ENCODE peak calls at places on chromosomes 11 and 22, in four cellular contexts. Y is A549, Q is uterus, J is heart left ventricle. R is an unnamed sample.

GRCh38 chr22:38824587-38824986 is 19.2 kb downstream of the NPTXR start:
- DNase-seq in Y (peak; percentile 49), J (peak; percentile 72), Q (no peak), R (peak; percentile 72)

GRCh38 chr22:20183101-20183500 is 32.2 kb upstream of the CCDC188 start:
- DNase-seq in Q (no peak), Y (no peak), J (no peak), R (no peak)

GRCh38 chr11:76124905-76125566 is 81.3 kb downstream of the WNT11 start:
- DNase-seq in Y (no peak), J (no peak), Q (no peak), R (no peak)

GRCh38 chr11:75285776-75286360 is 45.3 kb downstream of the TPBGL start:
- DNase-seq in Q (no peak), Y (no peak), J (no peak), R (no peak)

GRCh38 chr11:85619497-85619896 is 7.6 kb downstream of the DLG2 start:
- DNase-seq in Q (no peak), J (no peak), Y (no peak), R (no peak)

GRCh38 chr11:82978422-82979099 is 77.0 kb downstream of the DDIAS start:
- DNase-seq in Q (no peak), J (no peak), Y (peak; percentile 23), R (no peak)

GRCh38 chr11:16861867-16862266 is 123.4 kb downstream of the C11orf58 start:
- DNase-seq in Y (no peak), Q (no peak), J (no peak), R (peak; percentile 35)

GRCh38 chr11:112499153-112499907 is 238.7 kb upstream of the PLET1 start:
- DNase-seq in Q (no peak), J (no peak), Y (no peak), R (no peak)

GRCh38 chr11:105156720-105157119 is 17.2 kb upstream of the CARD18 start:
- DNase-seq in J (no peak), Y (no peak), Q (no peak), R (no peak)

GRCh38 chr11:76269247-76269646 is 62.9 kb upstream of the WNT11 start:
- DNase-seq in J (peak; percentile 43), Y (no peak), Q (no peak), R (no peak)

GRCh38 chr11:78022397-78023396 is at the start of gene KCTD14:
- DNase-seq in J (no peak), Y (no peak), Q (peak; percentile 29), R (peak; percentile 43)

GRCh38 chr11:69358398-69359080 is 64.6 kb downstream of the MYEOV start:
- DNase-seq in Q (no peak), J (no peak), Y (no peak), R (peak; percentile 2)

GRCh38 chr11:59009661-59010060 is 70.4 kb downstream of the GLYATL1 start:
- DNase-seq in J (no peak), Y (no peak), Q (no peak), R (no peak)

GRCh38 chr22:46010951-46011626 is 34.1 kb upstream of the WNT7B start:
- DNase-seq in J (no peak), Q (peak; percentile 29), Y (no peak), R (no peak)

GRCh38 chr11:41955635-41956400 is 496.4 kb upstream of the LRRC4C start:
- DNase-seq in Y (no peak), Q (no peak), J (no peak), R (no peak)

GRCh38 chr11:134800130-134800529 is 388.1 kb upstream of the B3GAT1 start:
- DNase-seq in Q (no peak), Y (no peak), J (no peak), R (no peak)

GRCh38 chr11:119482561-119483001 is 59.6 kb upstream of the THY1 start:
- DNase-seq in J (no peak), Q (peak; percentile 10), Y (no peak), R (no peak)

GRCh38 chr11:31887180-31887579 is 76.1 kb upstream of the PAX6 start:
- DNase-seq in J (no peak), Q (no peak), Y (peak; percentile 16), R (no peak)

GRCh38 chr22:27139935-27140493 is 482.6 kb downstream of the MIAT start:
- DNase-seq in Y (peak; percentile 68), Q (peak; percentile 36), J (no peak), R (no peak)

GRCh38 chr22:48888466-48889208 is 939.0 kb downstream of the BRD1 start:
- DNase-seq in Q (no peak), Y (no peak), J (peak; percentile 19), R (no peak)

GRCh38 chr11:11657101-11657935 is 35.5 kb upstream of the GALNT18 start:
- DNase-seq in Y (no peak), J (no peak), Q (no peak), R (no peak)

GRCh38 chr11:103234974-103235373 is 125.7 kb downstream of the DYNC2H1 start:
- DNase-seq in J (no peak), Q (no peak), Y (no peak), R (no peak)

GRCh38 chr11:132278801-132279574 is 908.6 kb downstream of the NTM start:
- DNase-seq in Q (no peak), Y (peak; percentile 0), J (no peak), R (no peak)

GRCh38 chr11:68840661-68841653 is 759 bp downstream of the CPT1A start:
- DNase-seq in Q (peak; percentile 60), Y (peak; percentile 42), J (peak; percentile 75), R (peak; percentile 69)

GRCh38 chr22:24325105-24325757 is 54.6 kb downstream of the SPECC1L start:
- DNase-seq in Y (peak; percentile 70), J (no peak), Q (no peak), R (no peak)

GRCh38 chr11:119479685-119480275 is 56.8 kb upstream of the THY1 start:
- DNase-seq in Q (peak; percentile 3), J (no peak), Y (peak; percentile 69), R (no peak)

GRCh38 chr11:115535781-115536180 is 31.6 kb upstream of the CADM1 start:
- DNase-seq in J (no peak), Q (no peak), Y (no peak), R (no peak)

GRCh38 chr22:27919222-27919942 is at the start of gene PITPNB:
- DNase-seq in Y (peak; percentile 96), Q (peak; percentile 97), J (peak; percentile 98), R (peak; percentile 95)

GRCh38 chr11:119318240-119319135 is 1.6 kb upstream of the MCAM start:
- DNase-seq in Q (peak; percentile 63), Y (no peak), J (peak; percentile 38), R (no peak)

GRCh38 chr22:41976961-41977566 is 7.8 kb downstream of the SEPTIN3 start:
- DNase-seq in Q (no peak), J (no peak), Y (no peak), R (no peak)

GRCh38 chr22:26196657-26197056 is 27.4 kb downstream of the SEZ6L start:
- DNase-seq in J (no peak), Q (no peak), Y (no peak), R (no peak)

GRCh38 chr11:121892131-121892681 is 223.8 kb downstream of the BLID start:
- DNase-seq in Y (no peak), J (peak; percentile 30), Q (no peak), R (no peak)

GRCh38 chr11:123308077-123308476 is 113.0 kb upstream of the CLMP start:
- DNase-seq in J (peak; percentile 40), Y (no peak), Q (no peak), R (no peak)

GRCh38 chr22:37243402-37244113 is 511 bp downstream of the RAC2 start:
- DNase-seq in J (no peak), Y (no peak), Q (no peak), R (no peak)

GRCh38 chr11:130029137-130029536 is 26.5 kb upstream of the PRDM10 start:
- DNase-seq in Y (no peak), Q (no peak), J (no peak), R (no peak)

DNA sequence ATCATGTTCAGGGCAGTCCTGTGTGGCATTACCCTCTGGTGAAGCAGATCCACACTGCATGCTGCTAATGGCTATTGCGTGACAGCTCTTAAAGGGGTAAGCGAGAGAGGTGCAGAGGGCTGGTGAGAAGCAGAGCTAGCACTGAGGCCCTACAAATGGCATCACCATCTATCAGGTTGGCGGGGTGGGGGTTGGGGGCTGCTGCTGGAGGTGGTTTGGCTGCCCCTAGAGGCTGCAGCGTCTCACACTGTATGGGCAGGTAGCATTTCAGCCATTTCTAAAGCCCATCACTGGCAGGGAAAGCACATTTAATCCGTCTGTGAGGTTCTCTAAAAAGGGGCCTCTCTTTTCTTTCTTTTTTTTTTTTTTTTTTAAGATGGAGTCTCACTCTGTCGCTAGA is 16.8 kb upstream of the TMA7B start:
- DNase-seq in Y (no peak), J (no peak), Q (no peak), R (no peak)
- TF ChIP-seq CTCF in Y (no peak), J (no peak), Q (no peak), R (no peak)

GRCh38 chr11:79691445-79691844 is 250.6 kb upstream of the TENM4 start:
- DNase-seq in Q (no peak), J (no peak), Y (no peak), R (no peak)

DNA sequence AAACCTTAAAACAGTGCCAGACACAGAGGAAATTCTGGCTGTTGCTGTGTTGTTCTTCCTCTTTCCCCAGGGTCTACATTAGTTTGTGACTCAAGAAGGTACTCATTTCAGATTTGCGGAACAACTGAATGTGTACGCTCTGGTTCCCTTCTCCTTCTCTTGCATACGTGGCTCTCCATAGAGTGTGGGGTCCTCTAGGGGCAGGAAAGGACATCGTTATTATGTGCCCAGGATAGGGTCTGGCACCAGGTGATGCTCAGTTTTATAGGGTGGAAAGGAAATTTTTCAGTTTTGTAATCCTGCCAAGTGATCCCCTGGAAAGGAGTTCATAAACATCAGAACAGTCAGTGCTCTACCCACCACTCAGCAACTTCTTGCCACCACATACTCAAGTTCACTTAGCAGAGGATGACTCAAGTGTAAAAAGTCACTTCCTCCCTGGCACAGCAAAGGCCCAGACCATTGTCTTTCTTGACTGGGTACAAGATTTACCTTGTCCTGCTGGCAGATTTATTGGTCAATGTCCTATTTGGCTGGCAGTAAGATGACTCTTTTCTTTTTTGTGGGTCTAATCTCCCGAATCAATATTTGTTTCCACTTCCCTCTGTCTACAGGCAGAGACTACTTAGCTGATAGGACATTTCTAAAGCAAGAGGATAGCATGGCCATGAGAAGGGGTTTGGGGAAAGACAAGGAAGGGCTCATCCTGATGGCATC is 246.0 kb upstream of the TENM4 start:
- DNase-seq in J (no peak), Q (no peak), Y (no peak), R (no peak)
- H3K9me3 ChIP-seq in J (no peaks in the 10 kb centered on the region), Q (no peaks in the 10 kb centered on the region), Y (no peaks in the 10 kb centered on the region), R (no peaks in the 10 kb centered on the region)

DNA sequence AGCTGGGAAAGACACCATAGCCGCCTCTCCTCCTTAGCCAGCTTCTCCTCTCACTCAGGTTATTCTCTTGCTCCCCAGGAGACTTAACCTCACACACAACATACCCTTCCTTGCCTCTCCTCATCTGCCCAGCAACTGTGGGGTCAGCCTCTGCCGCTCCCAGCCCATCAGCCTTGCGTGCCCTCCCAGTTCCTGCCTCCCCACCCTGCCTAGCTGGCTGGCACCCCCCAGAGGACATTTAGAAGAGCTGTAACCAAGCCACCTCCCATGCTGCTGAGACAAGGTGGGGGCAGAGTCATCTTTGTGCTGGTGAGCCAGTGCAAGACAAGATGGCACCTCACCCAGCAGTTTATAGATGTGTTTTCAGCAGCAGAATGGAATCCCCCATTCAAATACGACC is 38.2 kb downstream of the TOM1 start:
- DNase-seq in J (no peak), Q (no peak), Y (no peak), R (no peak)
- TF ChIP-seq CTCF in J (no peak), Q (no peak), Y (no peak), R (no peak)

DNA sequence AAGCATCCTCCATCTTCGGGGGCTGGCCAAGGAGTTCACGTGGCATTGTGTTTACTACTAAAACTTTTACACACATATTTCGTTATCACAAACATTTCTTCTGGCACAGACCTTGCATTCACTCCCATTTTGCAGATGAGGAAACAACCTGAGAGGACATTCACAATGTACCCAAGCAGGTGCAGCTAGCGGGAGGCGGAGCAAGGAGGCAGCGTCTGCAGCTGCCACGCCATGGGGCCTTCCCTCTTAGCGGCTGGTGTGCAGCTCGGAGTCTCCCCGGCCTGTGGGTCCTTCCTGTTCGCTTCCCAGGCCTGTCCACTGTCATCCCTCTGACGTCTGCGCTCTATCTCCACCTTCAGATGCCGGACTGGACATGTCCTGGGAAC is 807.8 kb downstream of the TBC1D22A start:
- DNase-seq in Y (no peak), J (no peak), Q (no peak), R (no peak)
- H3K9me3 ChIP-seq in Y (no peaks in the 10 kb centered on the region), J (no peaks in the 10 kb centered on the region), Q (no peaks in the 10 kb centered on the region), R (no peaks in the 10 kb centered on the region)

R was measured in testis.